ENCODE peak calls at places on chromosomes 11 and 22, in nine cellular contexts. A, G, V, H, I, Y, L, O and B are unnamed samples.
A peak's percentile ranks its signal among the peaks of the same experiment; 100 is the strongest.

GRCh38 chr11:22730319-22730718 is 63.9 kb downstream of the GAS2 start:
- DNase-seq in A (peak; percentile 2), G (peak; percentile 30), V (peak; percentile 11), H (no peak), I (peak; percentile 3), Y (no peak), L (peak; percentile 51), O (peak; percentile 7), B (peak; percentile 11)

GRCh38 chr11:130070829-130071205 is 1.1 kb downstream of the APLP2 start:
- DNase-seq in A (peak; percentile 48), G (peak; percentile 36), V (peak; percentile 69), H (no peak), I (no peak), Y (peak; percentile 68), L (peak; percentile 8), O (peak; percentile 65), B (peak; percentile 57)

GRCh38 chr11:72378704-72379383 is 55.5 kb downstream of the CLPB start:
- DNase-seq in A (no peak), G (no peak), V (no peak), H (no peak), I (no peak), Y (no peak), L (no peak), O (peak; percentile 64), B (no peak)

GRCh38 chr11:133064152-133064877 is 468.0 kb downstream of the OPCML start:
- DNase-seq in A (no peak), G (no peak), V (peak; percentile 92), H (no peak), I (peak; percentile 91), Y (peak; percentile 94), L (peak; percentile 37), O (peak; percentile 77), B (peak; percentile 91)

GRCh38 chr11:116449522-116449921 is 323.3 kb downstream of the BUD13 start:
- DNase-seq in A (no peak), G (no peak), V (no peak), H (no peak), I (no peak), Y (no peak), L (no peak), O (no peak), B (no peak)

GRCh38 chr11:61551630-61552029 is 29.2 kb downstream of the SYT7 start:
- DNase-seq in A (no peak), G (peak; percentile 31), V (no peak), H (peak; percentile 34), I (peak; percentile 60), Y (no peak), L (no peak), O (peak; percentile 72), B (no peak)

GRCh38 chr11:9757809-9758675 is 94.2 kb downstream of the SWAP70 start:
- DNase-seq in A (peak; percentile 92), G (peak; percentile 76), V (peak; percentile 88), H (peak; percentile 42), I (peak; percentile 99), Y (peak; percentile 80), L (peak; percentile 87), O (peak; percentile 89), B (peak; percentile 93)

GRCh38 chr11:12159351-12160099 is 49.1 kb downstream of the MICAL2 start:
- DNase-seq in A (no peak), G (peak; percentile 69), V (no peak), H (no peak), I (no peak), Y (no peak), L (no peak), O (peak; percentile 93), B (peak; percentile 59)

GRCh38 chr11:125553357-125553756 is 15.9 kb upstream of the EI24 start:
- DNase-seq in A (no peak), G (no peak), V (no peak), H (no peak), I (peak; percentile 8), Y (no peak), L (no peak), O (no peak), B (no peak)

GRCh38 chr11:69640995-69641581 is at the start of gene CCND1:
- DNase-seq in A (peak; percentile 13), G (peak; percentile 95), V (peak; percentile 96), H (peak; percentile 85), I (peak; percentile 89), Y (peak; percentile 93), L (peak; percentile 82), O (peak; percentile 96), B (peak; percentile 92)

GRCh38 chr11:110599207-110599606 is 113.0 kb downstream of the ARHGAP20 start:
- DNase-seq in A (no peak), G (no peak), V (no peak), H (no peak), I (no peak), Y (no peak), L (no peak), O (no peak), B (no peak)

GRCh38 chr22:24367841-24368240 is 59.6 kb upstream of the ADORA2A start:
- DNase-seq in A (no peak), G (peak; percentile 38), V (no peak), H (no peak), I (no peak), Y (no peak), L (no peak), O (peak; percentile 43), B (no peak)

GRCh38 chr11:60111793-60112192 is 23.3 kb downstream of the MS4A2 start:
- DNase-seq in A (no peak), G (no peak), V (no peak), H (no peak), I (no peak), Y (no peak), L (no peak), O (no peak), B (no peak)

GRCh38 chr11:117902001-117902855 is 25.8 kb upstream of the FXYD6 start:
- DNase-seq in A (no peak), G (no peak), V (no peak), H (no peak), I (no peak), Y (no peak), L (no peak), O (no peak), B (no peak)

GRCh38 chr11:65634440-65634839 is 3.5 kb upstream of the SIPA1 start:
- DNase-seq in A (no peak), G (no peak), V (no peak), H (no peak), I (no peak), Y (no peak), L (no peak), O (no peak), B (no peak)

GRCh38 chr11:57324154-57324885 is 432 bp downstream of the TNKS1BP1 start:
- DNase-seq in A (no peak), G (peak; percentile 20), V (peak; percentile 88), H (no peak), I (peak; percentile 94), Y (peak; percentile 79), L (no peak), O (peak; percentile 73), B (peak; percentile 81)

DNA sequence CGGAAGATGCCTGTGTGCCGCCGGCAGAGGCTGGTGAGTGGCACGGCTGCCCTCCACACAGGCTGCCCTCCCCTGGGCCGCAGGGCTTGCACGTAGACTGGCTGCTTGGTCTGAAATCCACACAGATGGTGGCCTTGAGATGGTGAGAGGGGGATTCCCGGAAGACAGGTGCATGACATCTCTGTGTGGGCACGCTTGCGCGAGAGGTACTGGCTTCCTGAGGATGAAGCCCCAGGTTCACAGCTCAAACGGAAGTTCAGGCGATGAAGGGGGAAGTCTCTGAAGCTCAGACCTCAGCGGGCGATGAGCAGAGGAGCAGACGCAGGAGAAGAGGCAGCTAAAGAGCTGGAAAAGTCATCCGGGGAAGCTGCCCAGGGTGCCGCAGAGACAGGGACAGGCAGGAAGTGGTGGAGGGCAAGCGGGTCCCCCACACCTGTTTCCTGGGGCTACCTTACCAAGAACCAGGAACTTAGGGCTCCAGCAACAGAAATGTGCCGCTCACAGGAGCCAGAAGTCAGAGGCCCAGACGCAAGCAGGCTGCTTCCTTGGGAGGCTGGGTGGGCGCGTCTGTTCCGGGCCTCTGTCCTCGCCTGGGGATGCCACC is 7.2 kb downstream of the CRELD2 start:
- DNase-seq in A (peak; percentile 91), G (no peak), V (no peak), H (no peak), I (no peak), Y (no peak), L (peak; percentile 23), O (no peak), B (no peak)
- TF ChIP-seq EZH2phosphoT487 in A (no peak), G (no peak), V (no peak), H (no peak), I (no peak), Y (no peak), L (no peak), O (no peak), B (no peak)

GRCh38 chr11:30914143-30914762 is 328.1 kb upstream of the MPPED2 start:
- DNase-seq in A (peak; percentile 23), G (peak; percentile 47), V (peak; percentile 88), H (peak; percentile 15), I (peak; percentile 62), Y (peak; percentile 87), L (peak; percentile 14), O (peak; percentile 85), B (peak; percentile 85)
- TF ChIP-seq EZH2phosphoT487 in A (no peak), G (no peak), V (no peak), H (no peak), I (no peak), Y (no peak), L (no peak), O (no peak), B (no peak)

DNA sequence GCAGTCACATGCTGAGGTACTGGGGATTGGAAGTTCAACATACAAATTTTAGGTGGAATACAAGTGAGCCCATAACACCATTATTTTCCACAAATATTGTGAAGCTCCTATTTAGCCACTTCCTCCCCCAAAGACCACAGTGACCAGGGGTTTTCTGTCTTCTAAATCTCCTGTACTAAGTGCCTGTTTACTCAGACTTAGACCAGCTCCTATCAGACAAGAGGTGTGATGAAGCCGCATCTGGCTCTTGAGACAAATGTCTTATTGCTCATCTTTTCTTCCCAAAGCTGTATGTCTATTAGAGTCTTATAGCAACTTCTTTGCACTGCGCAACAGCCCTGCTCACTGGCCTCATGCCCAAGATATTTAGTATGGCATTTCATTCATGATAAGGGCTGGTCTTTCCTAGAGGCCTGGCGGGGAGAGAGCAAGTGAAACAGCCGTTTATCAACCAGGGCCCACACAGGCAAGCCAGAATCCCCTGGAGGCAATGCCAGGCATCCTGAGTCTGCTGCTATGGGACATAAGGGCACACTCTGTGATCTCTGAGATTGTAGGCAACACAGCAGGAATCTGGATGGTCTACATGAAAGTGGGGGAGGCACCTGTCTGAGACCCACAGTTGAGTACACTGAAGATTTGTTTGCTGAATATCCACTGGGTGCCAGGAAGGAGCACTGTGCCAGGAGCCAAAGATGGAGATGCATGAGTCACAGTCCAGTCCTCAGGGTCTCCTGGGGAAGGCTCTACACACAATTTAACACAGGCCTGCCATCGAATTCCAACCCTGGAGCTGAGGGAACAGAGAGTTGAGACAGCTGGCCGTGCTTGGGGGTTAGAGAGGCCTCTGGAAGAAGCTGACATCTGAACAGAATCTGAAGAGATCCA is 78.5 kb upstream of the NCAM1 start:
- DNase-seq in A (no peak), G (no peak), V (no peak), H (no peak), I (peak; percentile 70), Y (no peak), L (no peak), O (no peak), B (peak; percentile 62)
- TF ChIP-seq EZH2phosphoT487 in A (no peak), G (no peak), V (no peak), H (no peak), I (no peak), Y (no peak), L (no peak), O (no peak), B (no peak)

DNA sequence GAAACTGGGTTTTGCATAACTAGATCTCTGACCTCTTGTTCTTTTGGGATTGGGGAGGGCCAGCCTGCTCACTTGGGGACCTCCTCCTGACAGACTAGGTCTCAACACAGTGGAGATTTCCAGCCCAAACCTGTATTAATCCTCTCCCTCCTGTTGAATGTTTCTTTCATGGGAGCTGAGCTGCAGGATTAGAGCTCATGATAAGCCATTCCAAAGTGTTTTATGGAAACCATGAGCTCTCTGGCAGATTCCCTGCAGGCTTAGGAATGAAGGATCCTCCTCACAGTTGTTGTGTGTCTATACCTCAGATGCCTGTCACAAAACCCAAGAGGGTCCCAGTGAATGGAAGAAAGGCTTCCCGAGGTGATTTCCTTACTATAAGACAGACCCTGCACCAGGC is 248.4 kb upstream of the B3GAT1 start:
- DNase-seq in A (no peak), G (no peak), V (peak; percentile 43), H (no peak), I (no peak), Y (no peak), L (no peak), O (no peak), B (no peak)
- TF ChIP-seq EZH2phosphoT487 in A (no peak), G (no peak), V (no peak), H (no peak), I (no peak), Y (no peak), L (no peak), O (no peak), B (no peak)